ENCODE peak calls at places on chromosome 6, in eight cellular contexts. One of them, this sample, is unnamed.
A peak's percentile ranks its signal among the peaks of the same experiment; 100 is the strongest.

GRCh38 chr6:23202207-23202606 is 632.8 kb downstream of the HDGFL1 start:
- DNase-seq in T-helper 2 cell: no peak
- DNase-seq in GM04504: no peak
- DNase-seq in NCI-H446 treated with DMSO at 0.1 percent for 48 hours: peak; percentile 33
- DNase-seq in Karpas-422: no peak
- DNase-seq in Kasumi-1: no peak
- DNase-seq in HFFc6: no peak
- DNase-seq in fibroblast of mammary gland: no peak
- DNase-seq in this sample: no peak

GRCh38 chr6:73739097-73739496 is 43.1 kb downstream of the CD109 start:
- DNase-seq in T-helper 2 cell: no peak
- DNase-seq in GM04504: no peak
- DNase-seq in NCI-H446 treated with DMSO at 0.1 percent for 48 hours: peak; percentile 20
- DNase-seq in Karpas-422: peak; percentile 89
- DNase-seq in Kasumi-1: peak; percentile 82
- DNase-seq in HFFc6: peak; percentile 49
- DNase-seq in fibroblast of mammary gland: peak; percentile 76
- DNase-seq in this sample: peak; percentile 52

GRCh38 chr6:39543950-39544349 is 181.3 kb downstream of the KIF6 start:
- DNase-seq in T-helper 2 cell: no peak
- DNase-seq in GM04504: no peak
- DNase-seq in NCI-H446 treated with DMSO at 0.1 percent for 48 hours: no peak
- DNase-seq in Karpas-422: no peak
- DNase-seq in Kasumi-1: no peak
- DNase-seq in HFFc6: no peak
- DNase-seq in fibroblast of mammary gland: no peak
- DNase-seq in this sample: no peak

GRCh38 chr6:113750148-113750547 is 107.0 kb upstream of the MARCKS start:
- DNase-seq in T-helper 2 cell: no peak
- DNase-seq in GM04504: no peak
- DNase-seq in NCI-H446 treated with DMSO at 0.1 percent for 48 hours: no peak
- DNase-seq in Karpas-422: no peak
- DNase-seq in Kasumi-1: no peak
- DNase-seq in HFFc6: no peak
- DNase-seq in fibroblast of mammary gland: no peak
- DNase-seq in this sample: no peak

GRCh38 chr6:152184573-152185157 is 377.2 kb downstream of the ESR1 start:
- DNase-seq in T-helper 2 cell: no peak
- DNase-seq in GM04504: no peak
- DNase-seq in NCI-H446 treated with DMSO at 0.1 percent for 48 hours: no peak
- DNase-seq in Karpas-422: no peak
- DNase-seq in Kasumi-1: no peak
- DNase-seq in HFFc6: no peak
- DNase-seq in fibroblast of mammary gland: no peak
- DNase-seq in this sample: no peak

GRCh38 chr6:15352229-15352628 is 106.4 kb downstream of the JARID2 start:
- DNase-seq in T-helper 2 cell: no peak
- DNase-seq in GM04504: no peak
- DNase-seq in NCI-H446 treated with DMSO at 0.1 percent for 48 hours: no peak
- DNase-seq in Karpas-422: no peak
- DNase-seq in Kasumi-1: no peak
- DNase-seq in HFFc6: no peak
- DNase-seq in fibroblast of mammary gland: peak; percentile 42
- DNase-seq in this sample: no peak

GRCh38 chr6:146337376-146337775 is 206.3 kb upstream of the RAB32 start:
- DNase-seq in T-helper 2 cell: no peak
- DNase-seq in GM04504: no peak
- DNase-seq in NCI-H446 treated with DMSO at 0.1 percent for 48 hours: no peak
- DNase-seq in Karpas-422: no peak
- DNase-seq in Kasumi-1: no peak
- DNase-seq in HFFc6: no peak
- DNase-seq in fibroblast of mammary gland: no peak
- DNase-seq in this sample: no peak

GRCh38 chr6:148758492-148758891 is 11.7 kb downstream of the UST start:
- DNase-seq in T-helper 2 cell: no peak
- DNase-seq in GM04504: no peak
- DNase-seq in NCI-H446 treated with DMSO at 0.1 percent for 48 hours: no peak
- DNase-seq in Karpas-422: peak; percentile 66
- DNase-seq in Kasumi-1: peak; percentile 95
- DNase-seq in HFFc6: no peak
- DNase-seq in fibroblast of mammary gland: peak; percentile 45
- DNase-seq in this sample: no peak

GRCh38 chr6:111230351-111231077 is 143.2 kb downstream of the SLC16A10 start:
- DNase-seq in T-helper 2 cell: no peak
- DNase-seq in GM04504: peak; percentile 23
- DNase-seq in NCI-H446 treated with DMSO at 0.1 percent for 48 hours: no peak
- DNase-seq in Karpas-422: no peak
- DNase-seq in Kasumi-1: peak; percentile 31
- DNase-seq in HFFc6: peak; percentile 79
- DNase-seq in fibroblast of mammary gland: peak; percentile 83
- DNase-seq in this sample: no peak

GRCh38 chr6:52725530-52726192 is 37.6 kb downstream of the GSTA2 start:
- DNase-seq in T-helper 2 cell: no peak
- DNase-seq in GM04504: no peak
- DNase-seq in NCI-H446 treated with DMSO at 0.1 percent for 48 hours: no peak
- DNase-seq in Karpas-422: no peak
- DNase-seq in Kasumi-1: no peak
- DNase-seq in HFFc6: peak; percentile 27
- DNase-seq in fibroblast of mammary gland: peak; percentile 43
- DNase-seq in this sample: no peak

GRCh38 chr6:53437557-53438202 is 88.9 kb upstream of the ELOVL5 start:
- DNase-seq in T-helper 2 cell: no peak
- DNase-seq in GM04504: peak; percentile 66
- DNase-seq in NCI-H446 treated with DMSO at 0.1 percent for 48 hours: peak; percentile 12
- DNase-seq in Karpas-422: peak; percentile 78
- DNase-seq in Kasumi-1: peak; percentile 80
- DNase-seq in HFFc6: peak; percentile 76
- DNase-seq in fibroblast of mammary gland: peak; percentile 89
- DNase-seq in this sample: peak; percentile 1

GRCh38 chr6:15430181-15430580 is 184.3 kb downstream of the JARID2 start:
- DNase-seq in T-helper 2 cell: no peak
- DNase-seq in GM04504: no peak
- DNase-seq in NCI-H446 treated with DMSO at 0.1 percent for 48 hours: no peak
- DNase-seq in Karpas-422: no peak
- DNase-seq in Kasumi-1: no peak
- DNase-seq in HFFc6: no peak
- DNase-seq in fibroblast of mammary gland: no peak
- DNase-seq in this sample: no peak

GRCh38 chr6:156828280-156828703 is 51.1 kb downstream of the ARID1B start:
- DNase-seq in T-helper 2 cell: no peak
- DNase-seq in GM04504: peak; percentile 73
- DNase-seq in NCI-H446 treated with DMSO at 0.1 percent for 48 hours: no peak
- DNase-seq in Karpas-422: no peak
- DNase-seq in Kasumi-1: no peak
- DNase-seq in HFFc6: peak; percentile 91
- DNase-seq in fibroblast of mammary gland: peak; percentile 97
- DNase-seq in this sample: no peak

This sample was measured in NCI-H1694.